ENCODE peak calls at places on chromosome 22, in eight cellular contexts. U, B, Y, E, V, J, N and R are unnamed samples.

GRCh38 chr22:17836977-17837742 is 62.9 kb upstream of the BID start:
- DNase-seq in E (peak; percentile 76), U (no peak), B (no peak), J (no peak), V (no peak), N (no peak), Y (no peak), R (peak; percentile 8)

GRCh38 chr22:19688301-19689290 is 25.7 kb upstream of the SEPTIN5 start:
- DNase-seq in V (no peak), E (no peak), B (no peak), U (no peak), N (no peak), J (no peak), Y (no peak), R (no peak)

GRCh38 chr22:19631899-19632670 is 82.2 kb upstream of the SEPTIN5 start:
- DNase-seq in E (no peak), B (no peak), V (no peak), N (peak; percentile 40), J (peak; percentile 39), Y (no peak), U (no peak), R (peak; percentile 48)

GRCh38 chr22:20156611-20157415 is 6.0 kb upstream of the CCDC188 start:
- DNase-seq in V (peak; percentile 30), N (peak; percentile 65), U (peak; percentile 86), B (peak; percentile 76), J (peak; percentile 58), Y (peak; percentile 96), E (peak; percentile 83), R (peak; percentile 82)

GRCh38 chr22:35085621-35086020 is 19.7 kb downstream of the ISX start:
- DNase-seq in Y (no peak), U (no peak), E (peak; percentile 74), N (no peak), B (no peak), J (no peak), V (no peak), R (no peak)

GRCh38 chr22:44932493-44932892 is 77.3 kb downstream of the PHF21B start:
- DNase-seq in B (no peak), J (no peak), V (no peak), Y (no peak), E (no peak), N (no peak), U (no peak), R (no peak)

GRCh38 chr22:48743601-48744282 is 1083.9 kb downstream of the BRD1 start:
- DNase-seq in J (no peak), V (no peak), E (no peak), B (peak; percentile 10), U (no peak), Y (no peak), N (no peak), R (no peak)

GRCh38 chr22:35540600-35541253 is at the start of gene RASD2:
- DNase-seq in U (no peak), V (no peak), E (peak; percentile 24), N (no peak), J (no peak), B (no peak), Y (peak; percentile 45), R (no peak)

GRCh38 chr22:43505423-43505822 is 93.6 kb downstream of the MPPED1 start:
- DNase-seq in E (no peak), J (no peak), B (no peak), U (no peak), N (no peak), Y (no peak), V (no peak), R (no peak)

GRCh38 chr22:21669026-21669425 is 3.2 kb downstream of the PPIL2 start:
- DNase-seq in V (no peak), B (no peak), U (no peak), J (no peak), N (no peak), Y (no peak), E (no peak), R (no peak)

GRCh38 chr22:25357606-25358420 is 138.4 kb downstream of the CRYBB2 start:
- DNase-seq in N (no peak), U (no peak), J (no peak), V (no peak), E (no peak), Y (no peak), B (no peak), R (no peak)

GRCh38 chr22:48423481-48423901 is 1404.2 kb downstream of the BRD1 start:
- DNase-seq in Y (no peak), N (no peak), J (peak; percentile 62), E (no peak), V (no peak), B (no peak), U (no peak), R (no peak)

GRCh38 chr22:47228767-47229166 is 466.3 kb downstream of the TBC1D22A start:
- DNase-seq in Y (no peak), V (no peak), N (peak; percentile 2), U (no peak), E (no peak), B (no peak), J (no peak), R (no peak)

GRCh38 chr22:49046546-49047305 is 780.9 kb downstream of the BRD1 start:
- DNase-seq in Y (peak; percentile 20), N (no peak), V (no peak), E (no peak), B (no peak), U (no peak), J (no peak), R (no peak)

GRCh38 chr22:35205956-35206355 is 51.3 kb upstream of the HMGXB4 start:
- DNase-seq in E (peak; percentile 25), Y (no peak), J (peak; percentile 57), N (peak; percentile 46), V (no peak), U (no peak), B (no peak), R (peak; percentile 23)

GRCh38 chr22:40237241-40237640 is 59.5 kb downstream of the TNRC6B start:
- DNase-seq in B (no peak), V (no peak), Y (no peak), E (no peak), U (no peak), J (no peak), N (no peak), R (no peak)

GRCh38 chr22:46025973-46026906 is 49.3 kb upstream of the WNT7B start:
- DNase-seq in J (no peak), V (no peak), B (peak; percentile 18), Y (no peak), U (no peak), N (no peak), E (no peak), R (no peak)

GRCh38 chr22:30946354-30946753 is 22.2 kb downstream of the MORC2 start:
- DNase-seq in V (no peak), N (no peak), Y (no peak), J (no peak), U (no peak), E (no peak), B (no peak), R (no peak)

GRCh38 chr22:30949934-30950660 is 18.5 kb downstream of the MORC2 start:
- DNase-seq in Y (no peak), U (no peak), J (no peak), N (no peak), E (no peak), V (no peak), B (no peak), R (no peak)

GRCh38 chr22:30947163-30947820 is 21.3 kb downstream of the MORC2 start:
- DNase-seq in Y (peak; percentile 25), J (no peak), V (no peak), N (no peak), B (peak; percentile 49), E (peak; percentile 65), U (no peak), R (no peak)

GRCh38 chr22:30948930-30949342 is 19.6 kb downstream of the MORC2 start:
- DNase-seq in B (no peak), U (no peak), J (peak; percentile 19), E (no peak), Y (no peak), V (no peak), N (peak; percentile 34), R (no peak)

GRCh38 chr22:30947821-30948454 is 20.6 kb downstream of the MORC2 start:
- DNase-seq in B (no peak), V (no peak), E (no peak), J (peak; percentile 36), N (peak; percentile 67), Y (no peak), U (no peak), R (peak; percentile 85)
- TF ChIP-seq CTCF in B (peak; percentile 71), V (peak; percentile 55), E (no peak), J (peak; percentile 63), N (peak; percentile 54), Y (no peak), U (peak; percentile 60), R (peak; percentile 68)

GRCh38 chr22:31899661-31900060 is 44.7 kb upstream of the YWHAH start:
- DNase-seq in Y (no peak), N (no peak), V (no peak), E (no peak), J (no peak), B (no peak), U (no peak), R (no peak)
- H3K4me3 ChIP-seq in Y (no peak overlapping the region), N (no peak overlapping the region), V (no peak overlapping the region), E (no peak overlapping the region), J (no peak overlapping the region), B (no peak overlapping the region), U (no peak overlapping the region), R (no peak overlapping the region)

GRCh38 chr22:37148031-37148651 is 1.6 kb downstream of the IL2RB start:
- DNase-seq in J (no peak), Y (no peak), V (no peak), E (no peak), N (no peak), B (no peak), U (no peak), R (no peak)
- TF ChIP-seq CTCF in J (no peak), Y (no peak), V (no peak), E (no peak), N (no peak), B (no peak), U (no peak), R (no peak)

GRCh38 chr22:50183141-50183971 is 2.4 kb upstream of the TRABD start:
- DNase-seq in N (no peak), J (no peak), B (no peak), E (no peak), Y (peak; percentile 14), V (no peak), U (no peak), R (no peak)

GRCh38 chr22:50184541-50185383 is 951 bp upstream of the TRABD start:
- DNase-seq in J (no peak), V (no peak), U (no peak), B (no peak), E (no peak), N (no peak), Y (peak; percentile 25), R (no peak)

GRCh38 chr22:50185384-50186087 is at the start of gene TRABD:
- DNase-seq in U (peak; percentile 83), N (peak; percentile 78), B (peak; percentile 83), Y (peak; percentile 88), V (no peak), J (peak; percentile 79), E (peak; percentile 83), R (peak; percentile 90)

GRCh38 chr22:50182176-50183081 is 3.3 kb upstream of the TRABD start:
- DNase-seq in V (no peak), Y (peak; percentile 49), B (no peak), E (peak; percentile 80), N (no peak), U (no peak), J (no peak), R (no peak)

DNA sequence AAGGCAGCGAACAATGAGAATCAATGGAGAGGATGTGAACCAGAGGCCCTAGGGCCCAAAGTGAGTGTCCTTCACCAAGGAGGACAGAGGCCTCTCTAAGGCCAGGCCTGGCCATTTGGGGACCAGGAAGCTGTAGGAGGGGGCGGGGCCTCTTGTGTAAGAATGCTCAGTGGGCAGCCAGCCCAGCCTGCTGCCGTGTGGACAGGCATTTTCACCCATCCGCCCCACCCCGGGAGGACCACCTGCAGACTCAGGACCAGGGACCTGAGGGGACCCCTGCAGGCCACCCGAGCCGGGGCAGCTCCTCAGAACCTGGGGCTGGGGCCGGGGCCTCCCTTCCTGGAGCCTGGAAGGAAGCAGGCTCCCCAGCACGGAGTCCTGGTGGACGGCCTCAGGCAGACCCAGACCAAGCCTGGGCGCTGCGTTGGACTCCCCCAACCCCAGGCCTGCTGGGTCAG is 1.7 kb upstream of the TRABD start:
- DNase-seq in B (peak; percentile 68), Y (peak; percentile 75), V (no peak), N (peak; percentile 46), U (no peak), E (peak; percentile 80), J (peak; percentile 51), R (peak; percentile 69)
- H3K4me3 ChIP-seq in B (no peak overlapping the region), Y (no peak overlapping the region), V (peak overlapping the region; percentile 93), N (no peak overlapping the region), U (no peak overlapping the region), E (no peak overlapping the region), J (no peak overlapping the region), R (no peak overlapping the region)